ENCODE peak calls at places on chromosomes 5 and 9, in six cellular contexts. W is H7; Q is stimulated activated CD4-positive, alpha-beta T cell treated with anti-CD3 and anti-CD28 coated beads, TNF-alpha, amount 100 ng/mL, for 4 hours; L is GM23248; C is activated naive CD4-positive, alpha-beta T cell treated with Interleukin-2 at 50 U/mL for 16 hours; F is A549. E is an unnamed sample.

GRCh38 chr9:16986441-16987387 is 116.2 kb upstream of the BNC2 start:
- DNase-seq in F (no peak), Q (no peak), W (no peak), C (no peak), L (peak), E (peak)

GRCh38 chr5:40223884-40224402 is 455.8 kb upstream of the PTGER4 start:
- DNase-seq in W (no peak), L (peak), F (no peak), C (peak), Q (no peak), E (peak)

GRCh38 chr9:17907780-17908513 is 329.1 kb downstream of the SH3GL2 start:
- DNase-seq in L (no peak), C (no peak), W (no peak), Q (no peak), F (no peak), E (no peak)

GRCh38 chr5:73153513-73153912 is 19.5 kb upstream of the TMEM174 start:
- DNase-seq in L (no peak), W (no peak), C (no peak), Q (no peak), F (no peak), E (no peak)

GRCh38 chr5:2737273-2738155 is 14.0 kb downstream of the IRX2 start:
- DNase-seq in L (no peak), W (no peak), Q (no peak), F (no peak), C (no peak), E (no peak)

GRCh38 chr5:133075572-133076536 is 24.0 kb downstream of the HSPA4 start:
- DNase-seq in F (no peak), L (no peak), Q (no peak), C (no peak), W (no peak), E (no peak)

GRCh38 chr5:76472338-76473336 is 69.6 kb downstream of the IQGAP2 start:
- DNase-seq in Q (no peak), W (no peak), F (peak), C (peak), L (no peak), E (no peak)

GRCh38 chr9:94717656-94718225 is 8.8 kb upstream of the AOPEP start:
- DNase-seq in Q (no peak), W (no peak), L (peak), F (no peak), C (no peak), E (no peak)

GRCh38 chr5:136043551-136043950 is 14.8 kb downstream of the TGFBI start:
- DNase-seq in F (no peak), C (no peak), Q (no peak), L (peak), W (no peak), E (no peak)

GRCh38 chr5:33890633-33891032 is 1.2 kb downstream of the ADAMTS12 start:
- DNase-seq in L (peak), W (peak), C (no peak), F (peak), Q (no peak), E (no peak)

GRCh38 chr5:32543291-32543690 is 42.1 kb upstream of the SUB1 start:
- DNase-seq in W (no peak), Q (no peak), L (no peak), C (no peak), F (no peak), E (no peak)

E was measured in SK-MEL-5.